ENCODE peak calls at places on chromosomes 1 and 21, in seven cellular contexts. One of them, this sample, is unnamed.

GRCh38 chr1:52436817-52437216 is 32.4 kb downstream of the PRPF38A start:
- DNase-seq in PC-3: peak
- DNase-seq in HTR-8/SVneo: no peak
- DNase-seq in tibial artery: no peak
- DNase-seq in Right ventricle myocardium superior: no peak
- DNase-seq in activated CD4-positive, alpha-beta T cell treated with anti-CD3 and anti-CD28 coated beads for 1 hour: no peak
- DNase-seq in activated CD4-positive, CD25-positive, alpha-beta regulatory T cell: no peak
- DNase-seq in this sample: no peak

GRCh38 chr1:213374369-213374768 is 323.3 kb downstream of the RPS6KC1 start:
- DNase-seq in PC-3: peak
- DNase-seq in HTR-8/SVneo: peak
- DNase-seq in tibial artery: peak
- DNase-seq in Right ventricle myocardium superior: peak
- DNase-seq in activated CD4-positive, alpha-beta T cell treated with anti-CD3 and anti-CD28 coated beads for 1 hour: peak
- DNase-seq in activated CD4-positive, CD25-positive, alpha-beta regulatory T cell: no peak
- DNase-seq in this sample: no peak

GRCh38 chr1:218772575-218772974 is 401.1 kb upstream of the LYPLAL1 start:
- DNase-seq in PC-3: peak
- DNase-seq in HTR-8/SVneo: no peak
- DNase-seq in tibial artery: no peak
- DNase-seq in Right ventricle myocardium superior: no peak
- DNase-seq in activated CD4-positive, alpha-beta T cell treated with anti-CD3 and anti-CD28 coated beads for 1 hour: no peak
- DNase-seq in activated CD4-positive, CD25-positive, alpha-beta regulatory T cell: no peak
- DNase-seq in this sample: no peak

GRCh38 chr1:240722788-240723187 is 110.8 kb upstream of the GREM2 start:
- DNase-seq in PC-3: no peak
- DNase-seq in HTR-8/SVneo: no peak
- DNase-seq in tibial artery: no peak
- DNase-seq in Right ventricle myocardium superior: no peak
- DNase-seq in activated CD4-positive, alpha-beta T cell treated with anti-CD3 and anti-CD28 coated beads for 1 hour: no peak
- DNase-seq in activated CD4-positive, CD25-positive, alpha-beta regulatory T cell: no peak
- DNase-seq in this sample: no peak

GRCh38 chr1:27538793-27539192 is 48.8 kb upstream of the WASF2 start:
- DNase-seq in PC-3: peak
- DNase-seq in HTR-8/SVneo: peak
- DNase-seq in tibial artery: no peak
- DNase-seq in Right ventricle myocardium superior: no peak
- DNase-seq in activated CD4-positive, alpha-beta T cell treated with anti-CD3 and anti-CD28 coated beads for 1 hour: no peak
- DNase-seq in activated CD4-positive, CD25-positive, alpha-beta regulatory T cell: no peak
- DNase-seq in this sample: no peak

GRCh38 chr1:27436204-27437159 is 44.1 kb downstream of the GPR3 start:
- DNase-seq in PC-3: peak
- DNase-seq in HTR-8/SVneo: peak
- DNase-seq in tibial artery: peak
- DNase-seq in Right ventricle myocardium superior: no peak
- DNase-seq in activated CD4-positive, alpha-beta T cell treated with anti-CD3 and anti-CD28 coated beads for 1 hour: no peak
- DNase-seq in activated CD4-positive, CD25-positive, alpha-beta regulatory T cell: no peak
- DNase-seq in this sample: peak

GRCh38 chr21:44433791-44434567 is 21.3 kb upstream of the LRRC3 start:
- DNase-seq in PC-3: no peak
- DNase-seq in HTR-8/SVneo: no peak
- DNase-seq in tibial artery: peak
- DNase-seq in Right ventricle myocardium superior: peak
- DNase-seq in activated CD4-positive, alpha-beta T cell treated with anti-CD3 and anti-CD28 coated beads for 1 hour: peak
- DNase-seq in activated CD4-positive, CD25-positive, alpha-beta regulatory T cell: no peak
- DNase-seq in this sample: no peak

GRCh38 chr1:245835386-245835785 is 671.7 kb downstream of the SMYD3 start:
- DNase-seq in PC-3: no peak
- DNase-seq in HTR-8/SVneo: no peak
- DNase-seq in tibial artery: no peak
- DNase-seq in Right ventricle myocardium superior: no peak
- DNase-seq in activated CD4-positive, alpha-beta T cell treated with anti-CD3 and anti-CD28 coated beads for 1 hour: no peak
- DNase-seq in activated CD4-positive, CD25-positive, alpha-beta regulatory T cell: no peak
- DNase-seq in this sample: no peak

GRCh38 chr1:181990730-181991129 is 70.8 kb downstream of the ZNF648 start:
- DNase-seq in PC-3: no peak
- DNase-seq in HTR-8/SVneo: no peak
- DNase-seq in tibial artery: no peak
- DNase-seq in Right ventricle myocardium superior: no peak
- DNase-seq in activated CD4-positive, alpha-beta T cell treated with anti-CD3 and anti-CD28 coated beads for 1 hour: no peak
- DNase-seq in activated CD4-positive, CD25-positive, alpha-beta regulatory T cell: no peak
- DNase-seq in this sample: no peak

GRCh38 chr1:18160290-18160942 is 52.8 kb downstream of the IGSF21 start:
- DNase-seq in PC-3: no peak
- DNase-seq in HTR-8/SVneo: no peak
- DNase-seq in tibial artery: peak
- DNase-seq in Right ventricle myocardium superior: peak
- DNase-seq in activated CD4-positive, alpha-beta T cell treated with anti-CD3 and anti-CD28 coated beads for 1 hour: no peak
- DNase-seq in activated CD4-positive, CD25-positive, alpha-beta regulatory T cell: no peak
- DNase-seq in this sample: no peak

GRCh38 chr1:205521646-205522150 is 17.2 kb downstream of the CDK18 start:
- DNase-seq in PC-3: no peak
- DNase-seq in HTR-8/SVneo: no peak
- DNase-seq in tibial artery: no peak
- DNase-seq in Right ventricle myocardium superior: no peak
- DNase-seq in activated CD4-positive, alpha-beta T cell treated with anti-CD3 and anti-CD28 coated beads for 1 hour: no peak
- DNase-seq in activated CD4-positive, CD25-positive, alpha-beta regulatory T cell: no peak
- DNase-seq in this sample: no peak